ENCODE peak calls at places on chromosomes 16 and 17, in five cellular contexts. One of them, this sample, is unnamed.

GRCh38 chr16:88785106-88785924 is at the start of gene PIEZO1:
- DNase-seq in epithelial cell of proximal tubule: no peak
- DNase-seq in ACHN: peak; percentile 75
- DNase-seq in WTC11: peak; percentile 53
- DNase-seq in substantia nigra: peak; percentile 73
- DNase-seq in this sample: peak; percentile 78

GRCh38 chr17:14048169-14048568 is 21.1 kb upstream of the COX10 start:
- DNase-seq in epithelial cell of proximal tubule: no peak
- DNase-seq in ACHN: peak; percentile 23
- DNase-seq in WTC11: peak; percentile 29
- DNase-seq in substantia nigra: no peak
- DNase-seq in this sample: no peak

GRCh38 chr17:81400939-81401726 is 5.9 kb downstream of the BAHCC1 start:
- DNase-seq in epithelial cell of proximal tubule: no peak
- DNase-seq in ACHN: no peak
- DNase-seq in WTC11: no peak
- DNase-seq in substantia nigra: no peak
- DNase-seq in this sample: no peak

GRCh38 chr17:78571329-78571728 is 5.9 kb downstream of the DNAH17 start:
- DNase-seq in epithelial cell of proximal tubule: no peak
- DNase-seq in ACHN: no peak
- DNase-seq in WTC11: no peak
- DNase-seq in substantia nigra: no peak
- DNase-seq in this sample: no peak

GRCh38 chr17:74037320-74037719 is 166.2 kb upstream of the RPL38 start:
- DNase-seq in epithelial cell of proximal tubule: no peak
- DNase-seq in ACHN: peak; percentile 5
- DNase-seq in WTC11: no peak
- DNase-seq in substantia nigra: peak; percentile 78
- DNase-seq in this sample: no peak

GRCh38 chr16:50604065-50604418 is 55.8 kb downstream of the NKD1 start:
- DNase-seq in epithelial cell of proximal tubule: no peak
- DNase-seq in ACHN: no peak
- DNase-seq in WTC11: no peak
- DNase-seq in substantia nigra: no peak
- DNase-seq in this sample: no peak

GRCh38 chr16:1310832-1311200 is 1.4 kb downstream of the UBE2I start:
- DNase-seq in epithelial cell of proximal tubule: no peak
- DNase-seq in ACHN: peak; percentile 51
- DNase-seq in WTC11: no peak
- DNase-seq in substantia nigra: no peak
- DNase-seq in this sample: no peak

GRCh38 chr17:27418366-27418615 is 38.0 kb upstream of the KSR1 start:
- DNase-seq in epithelial cell of proximal tubule: no peak
- DNase-seq in ACHN: no peak
- DNase-seq in WTC11: no peak
- DNase-seq in substantia nigra: no peak
- DNase-seq in this sample: no peak

GRCh38 chr17:33811006-33811760 is 443.9 kb upstream of the CCL2 start:
- DNase-seq in epithelial cell of proximal tubule: no peak
- DNase-seq in ACHN: no peak
- DNase-seq in WTC11: no peak
- DNase-seq in substantia nigra: no peak
- DNase-seq in this sample: no peak

GRCh38 chr17:1442187-1442586 is 13.8 kb downstream of the CRK start:
- DNase-seq in epithelial cell of proximal tubule: no peak
- DNase-seq in ACHN: no peak
- DNase-seq in WTC11: no peak
- DNase-seq in substantia nigra: no peak
- DNase-seq in this sample: no peak

GRCh38 chr16:73213761-73214480 is 166.0 kb upstream of the ZFHX3 start:
- DNase-seq in epithelial cell of proximal tubule: no peak
- DNase-seq in ACHN: no peak
- DNase-seq in WTC11: no peak
- DNase-seq in substantia nigra: no peak
- DNase-seq in this sample: no peak

GRCh38 chr17:7867881-7868329 is 10.1 kb downstream of the CYB5D1 start:
- DNase-seq in epithelial cell of proximal tubule: no peak
- DNase-seq in ACHN: no peak
- DNase-seq in WTC11: no peak
- DNase-seq in substantia nigra: no peak
- DNase-seq in this sample: no peak

GRCh38 chr16:27424772-27425498 is 23.0 kb downstream of the IL21R start:
- DNase-seq in epithelial cell of proximal tubule: no peak
- DNase-seq in ACHN: no peak
- DNase-seq in WTC11: no peak
- DNase-seq in substantia nigra: no peak
- DNase-seq in this sample: no peak

GRCh38 chr16:79912592-79913310 is 312.2 kb upstream of the MAF start:
- DNase-seq in epithelial cell of proximal tubule: no peak
- DNase-seq in ACHN: no peak
- DNase-seq in WTC11: no peak
- DNase-seq in substantia nigra: no peak
- DNase-seq in this sample: no peak

GRCh38 chr17:40582328-40582901 is 17.1 kb upstream of the CCR7 start:
- DNase-seq in epithelial cell of proximal tubule: no peak
- DNase-seq in ACHN: no peak
- DNase-seq in WTC11: no peak
- DNase-seq in substantia nigra: no peak
- DNase-seq in this sample: no peak

GRCh38 chr16:27217256-27217655 is 13.9 kb downstream of the KDM8 start:
- DNase-seq in epithelial cell of proximal tubule: no peak
- DNase-seq in ACHN: peak; percentile 75
- DNase-seq in WTC11: peak; percentile 36
- DNase-seq in substantia nigra: peak; percentile 88
- DNase-seq in this sample: peak; percentile 63

GRCh38 chr17:27630607-27631408 is at the start of gene LGALS9:
- DNase-seq in epithelial cell of proximal tubule: no peak
- DNase-seq in ACHN: no peak
- DNase-seq in WTC11: no peak
- DNase-seq in substantia nigra: no peak
- DNase-seq in this sample: no peak

GRCh38 chr17:73586153-73586906 is 57.9 kb downstream of the SDK2 start:
- DNase-seq in epithelial cell of proximal tubule: no peak
- DNase-seq in ACHN: no peak
- DNase-seq in WTC11: no peak
- DNase-seq in substantia nigra: no peak
- DNase-seq in this sample: no peak

GRCh38 chr16:3122926-3123570 is 10.7 kb downstream of the ZNF205 start:
- DNase-seq in epithelial cell of proximal tubule: no peak
- DNase-seq in ACHN: no peak
- DNase-seq in WTC11: no peak
- DNase-seq in substantia nigra: no peak
- DNase-seq in this sample: no peak

GRCh38 chr17:2266045-2266864 is 37.3 kb downstream of the SMG6 start:
- DNase-seq in epithelial cell of proximal tubule: no peak
- DNase-seq in ACHN: no peak
- DNase-seq in WTC11: no peak
- DNase-seq in substantia nigra: no peak
- DNase-seq in this sample: no peak

GRCh38 chr17:57889892-57890856 is 40.3 kb upstream of the MRPS23 start:
- DNase-seq in epithelial cell of proximal tubule: peak; percentile 56
- DNase-seq in ACHN: peak; percentile 81
- DNase-seq in WTC11: no peak
- DNase-seq in substantia nigra: peak; percentile 82
- DNase-seq in this sample: peak; percentile 68

GRCh38 chr17:77875881-77876509 is 82.5 kb upstream of the TNRC6C start:
- DNase-seq in epithelial cell of proximal tubule: no peak
- DNase-seq in ACHN: peak; percentile 85
- DNase-seq in WTC11: no peak
- DNase-seq in substantia nigra: no peak
- DNase-seq in this sample: no peak

GRCh38 chr16:86982912-86983311 is 334.3 kb downstream of the C16orf95 start:
- DNase-seq in epithelial cell of proximal tubule: no peak
- DNase-seq in ACHN: no peak
- DNase-seq in WTC11: no peak
- DNase-seq in substantia nigra: no peak
- DNase-seq in this sample: no peak

GRCh38 chr16:84068041-84068440 is 25.4 kb upstream of the SLC38A8 start:
- DNase-seq in epithelial cell of proximal tubule: no peak
- DNase-seq in ACHN: no peak
- DNase-seq in WTC11: no peak
- DNase-seq in substantia nigra: no peak
- DNase-seq in this sample: no peak

GRCh38 chr17:65783845-65784334 is 222.4 kb upstream of the AXIN2 start:
- DNase-seq in epithelial cell of proximal tubule: peak; percentile 94
- DNase-seq in ACHN: peak; percentile 75
- DNase-seq in WTC11: no peak
- DNase-seq in substantia nigra: no peak
- DNase-seq in this sample: no peak

GRCh38 chr16:88684569-88685155 is 1.6 kb downstream of the SNAI3 start:
- DNase-seq in epithelial cell of proximal tubule: no peak
- DNase-seq in ACHN: no peak
- DNase-seq in WTC11: no peak
- DNase-seq in substantia nigra: no peak
- DNase-seq in this sample: no peak